ENCODE peak calls at places on chromosomes 16 and 17, in nine cellular contexts. One of them, this sample, is unnamed.

GRCh38 chr17:66837883-66838665 is 3.2 kb downstream of the CACNG5 start:
- DNase-seq in iris pigment epithelial cell: no peak
- DNase-seq in hippocampal formation: no peak
- DNase-seq in GM12891: no peak
- DNase-seq in HS-5: no peak
- DNase-seq in H7: no peak
- DNase-seq in activated CD4-positive, alpha-beta T cell treated with anti-CD3 and anti-CD28 coated beads, Interleukin-2, amount 50 U/mL, for 1 hour: no peak
- DNase-seq in activated T-helper 9 cell treated with anti-CD3 and anti-CD28 coated beads, Interleukin-2, amount 50 U/mL, for 16 hours: no peak
- DNase-seq in fibroblast of the conjunctiva: no peak
- DNase-seq in this sample: no peak

GRCh38 chr17:31511583-31511982 is 120.1 kb downstream of the RAB11FIP4 start:
- DNase-seq in fibroblast of the conjunctiva: no peak
- DNase-seq in GM12891: no peak
- DNase-seq in activated T-helper 9 cell treated with anti-CD3 and anti-CD28 coated beads, Interleukin-2, amount 50 U/mL, for 16 hours: no peak
- DNase-seq in HS-5: no peak
- DNase-seq in iris pigment epithelial cell: no peak
- DNase-seq in H7: no peak
- DNase-seq in activated CD4-positive, alpha-beta T cell treated with anti-CD3 and anti-CD28 coated beads, Interleukin-2, amount 50 U/mL, for 1 hour: no peak
- DNase-seq in hippocampal formation: peak
- DNase-seq in this sample: no peak

GRCh38 chr16:49473773-49474172 is 100.2 kb downstream of the C16orf78 start:
- DNase-seq in GM12891: no peak
- DNase-seq in H7: no peak
- DNase-seq in activated CD4-positive, alpha-beta T cell treated with anti-CD3 and anti-CD28 coated beads, Interleukin-2, amount 50 U/mL, for 1 hour: no peak
- DNase-seq in activated T-helper 9 cell treated with anti-CD3 and anti-CD28 coated beads, Interleukin-2, amount 50 U/mL, for 16 hours: no peak
- DNase-seq in HS-5: no peak
- DNase-seq in iris pigment epithelial cell: no peak
- DNase-seq in hippocampal formation: no peak
- DNase-seq in fibroblast of the conjunctiva: no peak
- DNase-seq in this sample: no peak

GRCh38 chr16:64751906-64752305 is 370.0 kb downstream of the CDH11 start:
- DNase-seq in H7: no peak
- DNase-seq in GM12891: no peak
- DNase-seq in activated T-helper 9 cell treated with anti-CD3 and anti-CD28 coated beads, Interleukin-2, amount 50 U/mL, for 16 hours: no peak
- DNase-seq in hippocampal formation: no peak
- DNase-seq in activated CD4-positive, alpha-beta T cell treated with anti-CD3 and anti-CD28 coated beads, Interleukin-2, amount 50 U/mL, for 1 hour: no peak
- DNase-seq in HS-5: peak
- DNase-seq in iris pigment epithelial cell: peak
- DNase-seq in fibroblast of the conjunctiva: peak
- DNase-seq in this sample: no peak

GRCh38 chr16:5633845-5634440 is 536.3 kb upstream of the EEF2KMT start:
- DNase-seq in activated CD4-positive, alpha-beta T cell treated with anti-CD3 and anti-CD28 coated beads, Interleukin-2, amount 50 U/mL, for 1 hour: no peak
- DNase-seq in activated T-helper 9 cell treated with anti-CD3 and anti-CD28 coated beads, Interleukin-2, amount 50 U/mL, for 16 hours: no peak
- DNase-seq in GM12891: no peak
- DNase-seq in iris pigment epithelial cell: peak
- DNase-seq in H7: peak
- DNase-seq in fibroblast of the conjunctiva: no peak
- DNase-seq in HS-5: no peak
- DNase-seq in hippocampal formation: no peak
- DNase-seq in this sample: no peak

GRCh38 chr17:81309140-81309858 is 14.2 kb upstream of the SLC38A10 start:
- DNase-seq in fibroblast of the conjunctiva: no peak
- DNase-seq in activated CD4-positive, alpha-beta T cell treated with anti-CD3 and anti-CD28 coated beads, Interleukin-2, amount 50 U/mL, for 1 hour: peak
- DNase-seq in H7: peak
- DNase-seq in iris pigment epithelial cell: peak
- DNase-seq in GM12891: no peak
- DNase-seq in HS-5: no peak
- DNase-seq in hippocampal formation: peak
- DNase-seq in activated T-helper 9 cell treated with anti-CD3 and anti-CD28 coated beads, Interleukin-2, amount 50 U/mL, for 16 hours: no peak
- DNase-seq in this sample: peak

GRCh38 chr16:76277099-76278030 is at the start of gene CNTNAP4:
- DNase-seq in hippocampal formation: peak
- DNase-seq in fibroblast of the conjunctiva: no peak
- DNase-seq in GM12891: no peak
- DNase-seq in HS-5: no peak
- DNase-seq in activated CD4-positive, alpha-beta T cell treated with anti-CD3 and anti-CD28 coated beads, Interleukin-2, amount 50 U/mL, for 1 hour: no peak
- DNase-seq in H7: peak
- DNase-seq in iris pigment epithelial cell: no peak
- DNase-seq in activated T-helper 9 cell treated with anti-CD3 and anti-CD28 coated beads, Interleukin-2, amount 50 U/mL, for 16 hours: no peak
- DNase-seq in this sample: peak

GRCh38 chr16:35744084-35744483 is 2284.7 kb downstream of the TP53TG3F start:
- DNase-seq in activated CD4-positive, alpha-beta T cell treated with anti-CD3 and anti-CD28 coated beads, Interleukin-2, amount 50 U/mL, for 1 hour: no peak
- DNase-seq in HS-5: no peak
- DNase-seq in fibroblast of the conjunctiva: no peak
- DNase-seq in H7: no peak
- DNase-seq in hippocampal formation: no peak
- DNase-seq in GM12891: no peak
- DNase-seq in iris pigment epithelial cell: no peak
- DNase-seq in activated T-helper 9 cell treated with anti-CD3 and anti-CD28 coated beads, Interleukin-2, amount 50 U/mL, for 16 hours: no peak
- DNase-seq in this sample: no peak

GRCh38 chr17:64369007-64369893 is 21.4 kb downstream of the PECAM1 start:
- DNase-seq in activated CD4-positive, alpha-beta T cell treated with anti-CD3 and anti-CD28 coated beads, Interleukin-2, amount 50 U/mL, for 1 hour: no peak
- DNase-seq in fibroblast of the conjunctiva: no peak
- DNase-seq in HS-5: no peak
- DNase-seq in iris pigment epithelial cell: no peak
- DNase-seq in GM12891: no peak
- DNase-seq in hippocampal formation: no peak
- DNase-seq in activated T-helper 9 cell treated with anti-CD3 and anti-CD28 coated beads, Interleukin-2, amount 50 U/mL, for 16 hours: no peak
- DNase-seq in H7: no peak
- DNase-seq in this sample: no peak

GRCh38 chr16:8962393-8963009 is 1.2 kb downstream of the USP7 start:
- DNase-seq in H7: peak
- DNase-seq in iris pigment epithelial cell: peak
- DNase-seq in fibroblast of the conjunctiva: no peak
- DNase-seq in activated CD4-positive, alpha-beta T cell treated with anti-CD3 and anti-CD28 coated beads, Interleukin-2, amount 50 U/mL, for 1 hour: peak
- DNase-seq in GM12891: no peak
- DNase-seq in activated T-helper 9 cell treated with anti-CD3 and anti-CD28 coated beads, Interleukin-2, amount 50 U/mL, for 16 hours: peak
- DNase-seq in HS-5: no peak
- DNase-seq in hippocampal formation: no peak
- DNase-seq in this sample: peak

GRCh38 chr17:58338454-58338841 is 9.9 kb upstream of the TSPOAP1 start:
- DNase-seq in iris pigment epithelial cell: no peak
- DNase-seq in hippocampal formation: no peak
- DNase-seq in activated T-helper 9 cell treated with anti-CD3 and anti-CD28 coated beads, Interleukin-2, amount 50 U/mL, for 16 hours: no peak
- DNase-seq in GM12891: no peak
- DNase-seq in activated CD4-positive, alpha-beta T cell treated with anti-CD3 and anti-CD28 coated beads, Interleukin-2, amount 50 U/mL, for 1 hour: no peak
- DNase-seq in H7: no peak
- DNase-seq in HS-5: no peak
- DNase-seq in fibroblast of the conjunctiva: no peak
- DNase-seq in this sample: no peak

GRCh38 chr17:80840011-80840410 is 151.6 kb upstream of the CHMP6 start:
- DNase-seq in activated CD4-positive, alpha-beta T cell treated with anti-CD3 and anti-CD28 coated beads, Interleukin-2, amount 50 U/mL, for 1 hour: no peak
- DNase-seq in HS-5: no peak
- DNase-seq in hippocampal formation: no peak
- DNase-seq in H7: no peak
- DNase-seq in GM12891: no peak
- DNase-seq in iris pigment epithelial cell: no peak
- DNase-seq in activated T-helper 9 cell treated with anti-CD3 and anti-CD28 coated beads, Interleukin-2, amount 50 U/mL, for 16 hours: no peak
- DNase-seq in fibroblast of the conjunctiva: no peak
- DNase-seq in this sample: no peak

GRCh38 chr16:50644730-50645129 is 36.4 kb downstream of the SNX20 start:
- DNase-seq in HS-5: no peak
- DNase-seq in iris pigment epithelial cell: peak
- DNase-seq in activated CD4-positive, alpha-beta T cell treated with anti-CD3 and anti-CD28 coated beads, Interleukin-2, amount 50 U/mL, for 1 hour: peak
- DNase-seq in hippocampal formation: no peak
- DNase-seq in H7: peak
- DNase-seq in activated T-helper 9 cell treated with anti-CD3 and anti-CD28 coated beads, Interleukin-2, amount 50 U/mL, for 16 hours: no peak
- DNase-seq in fibroblast of the conjunctiva: peak
- DNase-seq in GM12891: no peak
- DNase-seq in this sample: peak

GRCh38 chr16:89324056-89325010 is 106.8 kb downstream of the ZNF778 start:
- DNase-seq in activated T-helper 9 cell treated with anti-CD3 and anti-CD28 coated beads, Interleukin-2, amount 50 U/mL, for 16 hours: peak
- DNase-seq in fibroblast of the conjunctiva: peak
- DNase-seq in hippocampal formation: no peak
- DNase-seq in H7: no peak
- DNase-seq in GM12891: peak
- DNase-seq in activated CD4-positive, alpha-beta T cell treated with anti-CD3 and anti-CD28 coated beads, Interleukin-2, amount 50 U/mL, for 1 hour: no peak
- DNase-seq in iris pigment epithelial cell: peak
- DNase-seq in HS-5: peak
- DNase-seq in this sample: no peak

GRCh38 chr17:59296190-59296589 is 35.3 kb upstream of the YPEL2 start:
- DNase-seq in hippocampal formation: no peak
- DNase-seq in H7: no peak
- DNase-seq in iris pigment epithelial cell: peak
- DNase-seq in activated CD4-positive, alpha-beta T cell treated with anti-CD3 and anti-CD28 coated beads, Interleukin-2, amount 50 U/mL, for 1 hour: no peak
- DNase-seq in fibroblast of the conjunctiva: no peak
- DNase-seq in activated T-helper 9 cell treated with anti-CD3 and anti-CD28 coated beads, Interleukin-2, amount 50 U/mL, for 16 hours: no peak
- DNase-seq in GM12891: no peak
- DNase-seq in HS-5: no peak
- DNase-seq in this sample: no peak

GRCh38 chr16:81879625-81880024 is 100.5 kb downstream of the PLCG2 start:
- DNase-seq in HS-5: no peak
- DNase-seq in activated T-helper 9 cell treated with anti-CD3 and anti-CD28 coated beads, Interleukin-2, amount 50 U/mL, for 16 hours: no peak
- DNase-seq in hippocampal formation: no peak
- DNase-seq in H7: peak
- DNase-seq in fibroblast of the conjunctiva: no peak
- DNase-seq in iris pigment epithelial cell: no peak
- DNase-seq in GM12891: no peak
- DNase-seq in activated CD4-positive, alpha-beta T cell treated with anti-CD3 and anti-CD28 coated beads, Interleukin-2, amount 50 U/mL, for 1 hour: no peak
- DNase-seq in this sample: peak

This sample was measured in endodermal cell.